ENCODE peak calls at places on chromosomes 5 and 9, in eight cellular contexts. R, W, L, E, P, V, Q and T are unnamed samples.

GRCh38 chr9:98129451-98129881 is 10.4 kb upstream of the TRIM14 start:
- DNase-seq in Q (no peak), V (no peak), P (no peak), R (no peak), W (peak; percentile 73), E (peak; percentile 31), L (no peak), T (no peak)

GRCh38 chr9:82488702-82489578 is 500.4 kb downstream of the SPATA31D1 start:
- DNase-seq in W (no peak), L (no peak), V (peak; percentile 87), P (no peak), Q (peak; percentile 4), R (no peak), E (no peak), T (no peak)

GRCh38 chr5:74007193-74007592 is 381.2 kb downstream of the ARHGEF28 start:
- DNase-seq in P (no peak), E (no peak), R (no peak), V (no peak), W (no peak), L (no peak), Q (no peak), T (no peak)

GRCh38 chr9:137494104-137494544 is 35.0 kb upstream of the NSMF start:
- DNase-seq in Q (no peak), V (no peak), E (no peak), P (no peak), L (no peak), W (peak; percentile 54), R (no peak), T (no peak)

GRCh38 chr9:28915256-28915930 is 1342.1 kb upstream of the C9orf72 start:
- DNase-seq in Q (no peak), P (peak; percentile 38), L (no peak), V (no peak), E (no peak), W (no peak), R (no peak), T (no peak)

GRCh38 chr5:172294831-172295230 is 11.3 kb upstream of the UBTD2 start:
- DNase-seq in W (no peak), R (no peak), V (no peak), E (no peak), L (no peak), P (no peak), Q (no peak), T (no peak)

GRCh38 chr5:121949885-121950284 is 11.9 kb upstream of the SRFBP1 start:
- DNase-seq in P (peak; percentile 68), L (peak; percentile 9), R (peak; percentile 73), E (no peak), V (no peak), Q (no peak), W (peak; percentile 72), T (no peak)

GRCh38 chr5:172690258-172691075 is 49.4 kb downstream of the NEURL1B start:
- DNase-seq in L (no peak), P (no peak), R (no peak), Q (no peak), E (no peak), W (no peak), V (no peak), T (no peak)

GRCh38 chr5:1525624-1525985 is 1.8 kb upstream of the LPCAT1 start:
- DNase-seq in V (no peak), W (no peak), E (no peak), Q (no peak), R (no peak), L (no peak), P (no peak), T (no peak)

GRCh38 chr9:116566677-116567488 is 120.2 kb upstream of the TRIM32 start:
- DNase-seq in V (no peak), L (no peak), R (no peak), E (no peak), Q (no peak), P (peak; percentile 64), W (no peak), T (no peak)

GRCh38 chr9:129221233-129221632 is 43.2 kb upstream of the IER5L start:
- DNase-seq in W (peak; percentile 11), P (no peak), E (peak; percentile 7), V (no peak), L (no peak), Q (no peak), R (no peak), T (peak; percentile 28)

GRCh38 chr5:74257645-74258328 is 382.7 kb downstream of the ENC1 start:
- DNase-seq in E (no peak), L (no peak), P (peak; percentile 93), R (no peak), W (peak; percentile 27), V (no peak), Q (no peak), T (no peak)

GRCh38 chr9:33041459-33042188 is 16.6 kb downstream of the DNAJA1 start:
- DNase-seq in V (no peak), W (peak; percentile 3), R (no peak), Q (no peak), L (no peak), P (no peak), E (no peak), T (no peak)

GRCh38 chr5:134446938-134447337 is 35.3 kb upstream of the CDKN2AIPNL start:
- DNase-seq in V (no peak), W (no peak), R (no peak), L (no peak), P (no peak), Q (no peak), E (no peak), T (no peak)

GRCh38 chr9:121835581-121836381 is 184.3 kb downstream of the DAB2IP start:
- DNase-seq in R (no peak), L (no peak), V (no peak), Q (no peak), P (no peak), E (no peak), W (no peak), T (no peak)

GRCh38 chr9:34559616-34560546 is 29.6 kb downstream of the CNTFR start:
- DNase-seq in L (no peak), W (no peak), E (no peak), V (peak; percentile 20), P (peak; percentile 8), Q (peak; percentile 37), R (no peak), T (no peak)

GRCh38 chr9:13113201-13113600 is 166.3 kb downstream of the MPDZ start:
- DNase-seq in L (no peak), Q (no peak), R (no peak), P (no peak), E (no peak), W (no peak), V (peak; percentile 6), T (no peak)

GRCh38 chr5:34491251-34491620 is 164.9 kb upstream of the RAI14 start:
- DNase-seq in E (no peak), L (no peak), W (no peak), Q (no peak), R (peak; percentile 26), P (no peak), V (no peak), T (no peak)

GRCh38 chr9:20537269-20537668 is 85.0 kb downstream of the MLLT3 start:
- DNase-seq in P (no peak), Q (no peak), L (no peak), V (no peak), R (no peak), W (no peak), E (no peak), T (no peak)

GRCh38 chr9:122065923-122066629 is 27.0 kb downstream of the TTLL11 start:
- DNase-seq in P (no peak), R (no peak), Q (no peak), V (no peak), W (no peak), E (no peak), L (no peak), T (no peak)

GRCh38 chr9:120619751-120620655 is 40.0 kb upstream of the CDK5RAP2 start:
- DNase-seq in P (peak; percentile 62), V (peak; percentile 32), E (peak; percentile 27), W (peak; percentile 76), R (peak; percentile 80), Q (peak; percentile 50), L (peak; percentile 46), T (peak; percentile 35)

GRCh38 chr5:6383376-6383775 is 5.0 kb upstream of the MED10 start:
- DNase-seq in Q (no peak), R (no peak), V (no peak), W (no peak), L (no peak), E (no peak), P (no peak), T (no peak)

GRCh38 chr9:34370970-34371880 is 5.5 kb downstream of the MYORG start:
- DNase-seq in R (no peak), W (no peak), V (no peak), E (no peak), P (no peak), Q (no peak), L (no peak), T (no peak)

GRCh38 chr5:54872810-54873209 is 112.6 kb downstream of the ESM1 start:
- DNase-seq in L (no peak), E (no peak), W (no peak), P (no peak), Q (no peak), R (no peak), V (no peak), T (no peak)

GRCh38 chr5:59036274-59036961 is 453.5 kb downstream of the RAB3C start:
- DNase-seq in P (peak; percentile 87), Q (no peak), V (peak; percentile 83), W (peak; percentile 67), E (no peak), R (peak; percentile 31), L (peak; percentile 34), T (peak; percentile 71)

GRCh38 chr5:33046091-33046490 is 335.0 kb downstream of the NPR3 start:
- DNase-seq in R (no peak), P (no peak), V (no peak), W (no peak), L (no peak), Q (no peak), E (no peak), T (no peak)

GRCh38 chr9:123469231-123469630 is 113.2 kb downstream of the CRB2 start:
- DNase-seq in Q (no peak), W (no peak), L (no peak), V (no peak), E (no peak), P (no peak), R (no peak), T (no peak)

GRCh38 chr9:85536076-85536475 is 205.7 kb downstream of the AGTPBP1 start:
- DNase-seq in P (peak; percentile 33), Q (no peak), R (no peak), L (no peak), V (peak; percentile 77), W (no peak), E (no peak), T (no peak)

GRCh38 chr5:65925094-65925600 is 1.2 kb upstream of the ERBIN start:
- DNase-seq in E (peak; percentile 87), V (no peak), W (peak; percentile 92), L (peak; percentile 81), Q (peak; percentile 61), R (peak; percentile 67), P (peak; percentile 18), T (peak; percentile 70)

GRCh38 chr5:142133382-142134206 is 25.0 kb downstream of the NDFIP1 start:
- DNase-seq in E (no peak), Q (no peak), P (no peak), W (no peak), L (no peak), R (no peak), V (no peak), T (no peak)

GRCh38 chr9:133619791-133620190 is 10.6 kb upstream of the FAM163B start:
- DNase-seq in E (no peak), V (no peak), R (no peak), W (peak; percentile 21), L (peak; percentile 52), Q (peak; percentile 8), P (no peak), T (peak; percentile 59)

GRCh38 chr9:30609713-30610112 is 1774.7 kb upstream of the ACO1 start:
- DNase-seq in R (no peak), P (no peak), E (no peak), L (no peak), Q (no peak), V (peak; percentile 26), W (no peak), T (no peak)

GRCh38 chr5:135448071-135448704 is 1.0 kb upstream of the DCANP1 start:
- DNase-seq in W (no peak), V (no peak), Q (no peak), L (no peak), E (no peak), P (no peak), R (no peak), T (no peak)

GRCh38 chr5:98096155-98096554 is 677.3 kb upstream of the RGMB start:
- DNase-seq in W (no peak), R (no peak), E (no peak), V (no peak), Q (no peak), P (no peak), L (no peak), T (no peak)